ENCODE peak calls at places on chromosomes 7 and 10, in nine cellular contexts. X is NB4, K is heart right ventricle, Y is AG09309, R is BJ, E is HFF-Myc, Q is lower leg skin, G is sigmoid colon, V is GM23338. O is an unnamed sample.

GRCh38 chr10:125977206-125977605 is 80.8 kb downstream of the FANK1 start:
- DNase-seq in K (no peak), X (peak), R (no peak), V (peak), G (no peak), Y (no peak), Q (no peak), E (no peak), O (peak)

GRCh38 chr7:148543-148931 is 43.8 kb upstream of the FAM20C start:
- DNase-seq in R (no peak), G (no peak), E (no peak), Q (no peak), K (no peak), Y (no peak), X (no peak), V (no peak), O (no peak)

GRCh38 chr10:121800146-121800545 is 127.7 kb downstream of the ATE1 start:
- DNase-seq in Y (peak), K (no peak), R (no peak), V (no peak), X (no peak), E (no peak), G (no peak), Q (no peak), O (no peak)

GRCh38 chr10:133237241-133238065 is at the start of gene VENTX:
- DNase-seq in Y (no peak), R (no peak), G (no peak), Q (no peak), K (no peak), V (peak), X (no peak), E (no peak), O (no peak)

GRCh38 chr10:54665122-54665521 is 135.9 kb downstream of the PCDH15 start:
- DNase-seq in R (no peak), X (no peak), K (no peak), G (no peak), Y (no peak), Q (no peak), V (no peak), E (no peak), O (no peak)

GRCh38 chr10:80464557-80465466 is 10.7 kb downstream of the TSPAN14 start:
- DNase-seq in K (peak), G (no peak), Y (no peak), X (peak), E (no peak), V (peak), Q (no peak), R (no peak), O (no peak)

GRCh38 chr7:128259131-128260056 is 18.3 kb downstream of the LEP start:
- DNase-seq in Q (peak), R (peak), E (peak), X (no peak), G (no peak), Y (no peak), K (no peak), V (no peak), O (no peak)

GRCh38 chr7:45078199-45078681 is 10.5 kb downstream of the NACAD start:
- DNase-seq in V (no peak), X (no peak), G (peak), K (no peak), Y (no peak), Q (no peak), E (no peak), R (no peak), O (no peak)

GRCh38 chr7:22001345-22002004 is 55.8 kb upstream of the CDCA7L start:
- DNase-seq in V (peak), R (peak), G (no peak), Q (no peak), K (peak), E (peak), X (peak), Y (peak), O (peak)

GRCh38 chr10:69048103-69048502 is 39.8 kb upstream of the SRGN start:
- DNase-seq in Y (no peak), Q (peak), V (no peak), X (peak), G (peak), E (no peak), R (no peak), K (peak), O (peak)

GRCh38 chr7:141320287-141320686 is 230.9 kb upstream of the AGK start:
- DNase-seq in V (no peak), X (no peak), E (no peak), K (no peak), Y (no peak), Q (no peak), G (no peak), R (no peak), O (no peak)

DNA sequence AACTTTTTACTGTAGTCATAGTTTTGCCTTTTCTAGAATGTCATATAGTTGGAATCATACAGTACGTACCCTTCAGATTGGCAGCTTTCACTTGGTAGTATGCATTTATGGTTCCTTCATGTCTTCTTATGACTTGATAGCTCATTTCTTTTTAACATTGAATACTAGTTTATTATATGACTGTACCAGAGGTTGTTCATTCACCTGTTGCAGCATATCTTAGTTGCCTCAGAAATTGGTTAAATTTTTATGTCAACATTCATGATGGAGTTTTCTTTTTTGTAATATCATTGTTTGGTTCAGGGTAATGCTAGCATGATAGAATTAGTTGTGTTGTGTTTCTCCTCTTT is 94.8 kb upstream of the CDK13 start:
- DNase-seq in R (no peak), E (no peak), Y (no peak), G (no peak), K (no peak), Q (no peak), V (no peak), X (no peak), O (no peak)
- H3K4me3 ChIP-seq in R (no peak), E (no peak), Y (no peak), G (peak), K (peak), Q (no peak), V (peak), X (peak), O (no peak)

DNA sequence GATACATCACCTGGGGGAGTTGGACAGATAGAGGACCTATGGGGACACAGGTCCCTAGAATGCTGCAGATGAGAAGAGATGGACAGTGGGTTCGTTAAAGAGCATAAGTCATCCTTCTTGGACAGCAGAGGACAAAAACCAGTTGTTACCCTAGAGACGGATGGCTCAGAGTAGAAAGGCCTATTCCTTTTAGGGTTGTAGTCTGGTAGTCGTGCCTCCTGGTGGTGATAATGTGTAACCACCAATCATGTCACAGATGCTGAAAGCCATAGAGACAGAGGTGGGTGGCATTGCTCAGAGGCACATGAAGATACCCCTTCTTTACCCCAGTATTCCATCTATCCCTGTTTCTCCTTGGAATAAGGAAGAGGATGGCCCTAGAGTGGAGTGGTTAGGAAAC is 554.6 kb downstream of the SORCS1 start:
- DNase-seq in G (no peak), Y (no peak), Q (no peak), E (no peak), K (no peak), X (peak), V (peak), R (no peak), O (peak)
- TF ChIP-seq CTCF in G (no peak), Y (no peak), Q (no peak), E (no peak), K (no peak), X (peak), V (peak), R (peak), O (peak)

GRCh38 chr10:932589-932988 is 1.1 kb upstream of the LARP4B start:
- DNase-seq in Q (no peak), V (peak), G (peak), K (no peak), Y (no peak), E (no peak), R (no peak), X (no peak), O (no peak)
- H3K4me3 ChIP-seq in Q (no peak), V (no peak), G (peak), K (peak), Y (no peak), E (no peak), R (peak), X (no peak), O (peak)

DNA sequence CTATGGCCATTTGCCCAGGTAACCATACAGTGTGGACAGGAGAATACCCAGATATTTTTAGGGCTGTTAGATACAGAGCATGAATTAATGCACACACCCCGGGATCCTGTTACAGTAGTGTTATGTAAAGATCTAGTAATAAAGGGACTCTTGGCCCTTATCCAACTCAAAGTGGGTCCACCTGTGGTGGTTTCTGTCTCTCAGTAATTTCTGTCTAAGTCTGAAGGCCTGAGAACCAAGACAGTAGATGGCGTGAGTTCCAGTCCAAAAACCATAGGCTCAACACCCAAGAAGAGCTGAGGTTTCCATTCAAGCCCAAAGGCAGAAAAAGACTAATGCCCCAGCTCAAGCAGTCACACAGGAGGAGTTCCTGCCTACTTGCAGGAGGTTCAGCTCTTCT is 277.7 kb downstream of the ZEB1 start:
- DNase-seq in G (no peak), Y (no peak), K (no peak), X (no peak), V (no peak), E (no peak), R (no peak), Q (no peak), O (peak)
- TF ChIP-seq CTCF in G (no peak), Y (no peak), K (no peak), X (no peak), V (no peak), E (no peak), R (no peak), Q (no peak), O (no peak)

GRCh38 chr7:102432476-102433318 is 678 bp upstream of the ORAI2 start:
- DNase-seq in Y (no peak), R (no peak), K (no peak), V (no peak), X (no peak), Q (no peak), E (no peak), G (no peak), O (peak)
- H3K4me3 ChIP-seq in Y (peak), R (peak), K (peak), V (peak), X (no peak), Q (peak), E (peak), G (peak), O (peak)

DNA sequence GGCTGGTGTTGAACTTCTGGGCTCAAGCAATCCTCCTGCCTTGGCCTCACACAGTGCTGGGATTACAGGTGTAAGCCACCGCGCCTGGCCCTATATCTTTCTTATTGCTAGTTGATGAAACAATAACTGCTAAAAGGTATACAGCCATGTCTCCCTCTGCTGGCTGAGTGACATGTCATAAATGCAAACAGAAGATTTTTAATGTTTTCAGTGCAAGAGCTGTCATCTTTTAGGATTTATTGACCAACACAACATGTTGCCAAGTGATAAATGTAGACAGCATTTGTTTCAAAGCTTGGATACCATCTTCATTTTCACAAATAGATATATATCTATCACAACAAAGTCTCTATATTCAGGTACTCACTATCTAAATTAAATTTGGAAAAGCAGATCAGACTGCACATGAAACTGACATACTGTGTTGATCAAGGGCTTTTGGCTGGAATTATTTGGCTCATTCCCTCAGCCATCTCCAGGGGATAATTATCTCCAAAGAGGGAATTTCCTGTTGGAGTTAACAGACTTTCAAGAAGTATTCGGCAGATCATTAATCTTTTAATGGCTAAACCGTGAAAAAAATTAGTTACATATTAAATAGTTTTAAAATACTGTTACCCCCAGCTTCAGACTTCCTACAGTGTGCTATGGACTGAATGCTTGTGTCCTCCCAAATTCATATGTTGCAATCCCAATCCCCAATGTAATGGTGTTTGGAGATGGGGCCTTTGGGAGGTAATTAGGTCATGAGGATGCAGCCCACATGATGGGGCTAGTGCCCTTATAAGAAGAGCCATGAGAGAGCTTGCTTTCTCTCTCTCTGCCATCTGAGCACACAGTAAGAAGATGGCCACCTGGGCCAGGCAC is 41.3 kb upstream of the SRPK2 start:
- DNase-seq in K (peak), G (no peak), Q (peak), E (no peak), X (peak), R (no peak), Y (no peak), V (peak), O (peak)
- TF ChIP-seq CTCF in K (peak), G (no peak), Q (no peak), E (peak), X (peak), R (peak), Y (peak), V (peak), O (peak)

GRCh38 chr7:17421941-17422340 is 123.5 kb downstream of the AHR start:
- DNase-seq in Y (no peak), V (no peak), K (no peak), G (no peak), X (no peak), Q (no peak), R (no peak), E (no peak), O (no peak)
- H3K4me3 ChIP-seq in Y (no peak), V (no peak), K (no peak), G (no peak), X (no peak), Q (no peak), R (no peak), E (no peak), O (no peak)

GRCh38 chr7:2643386-2644229 is 11.8 kb downstream of the TTYH3 start:
- DNase-seq in X (peak), Q (no peak), G (peak), R (no peak), K (no peak), E (no peak), V (peak), Y (no peak), O (peak)
- TF ChIP-seq CTCF in X (peak), Q (no peak), G (no peak), R (peak), K (no peak), E (peak), V (peak), Y (peak), O (peak)

GRCh38 chr7:129367700-129368388 is 66.4 kb upstream of the STRIP2 start:
- DNase-seq in K (peak), X (peak), E (no peak), V (peak), G (peak), Q (peak), Y (peak), R (no peak), O (peak)
- H3K4me3 ChIP-seq in K (peak), X (no peak), E (no peak), V (no peak), G (no peak), Q (no peak), Y (peak), R (no peak), O (peak)

GRCh38 chr7:134690016-134690415 is 43.4 kb downstream of the BPGM start:
- DNase-seq in Q (no peak), R (no peak), Y (no peak), E (no peak), G (no peak), X (peak), K (no peak), V (no peak), O (peak)
- TF ChIP-seq CTCF in Q (no peak), R (peak), Y (peak), E (peak), G (peak), X (no peak), K (peak), V (peak), O (peak)